ENCODE peak calls at places on chromosomes 2 and 18, in ten cellular contexts. N is spleen, E is IMR-90, Z is AG10803, H is left lung, B is fibroblast of lung, O is AG04450, K is upper lobe of right lung, L is DND-41, S is colonic mucosa. X is an unnamed sample.

GRCh38 chr2:70703900-70704549 is 64.0 kb downstream of the ADD2 start:
- DNase-seq in K (no peak), B (peak), E (no peak), Z (peak), S (no peak), H (no peak), L (no peak), O (no peak), N (no peak), X (no peak)

GRCh38 chr18:22846088-22846683 is 86.9 kb upstream of the RBBP8 start:
- DNase-seq in E (peak), S (no peak), H (no peak), L (no peak), B (peak), N (no peak), O (no peak), K (no peak), Z (peak), X (no peak)

GRCh38 chr2:31319391-31320175 is 85.6 kb downstream of the EHD3 start:
- DNase-seq in L (peak), S (peak), B (no peak), H (peak), Z (peak), N (no peak), E (peak), O (peak), K (no peak), X (peak)

GRCh38 chr2:30710016-30710415 is 97.2 kb downstream of the CAPN13 start:
- DNase-seq in O (no peak), H (no peak), B (no peak), S (no peak), N (no peak), Z (no peak), E (no peak), K (peak), L (no peak), X (no peak)

GRCh38 chr2:168929031-168929430 is 27.9 kb downstream of the G6PC2 start:
- DNase-seq in B (peak), N (no peak), H (no peak), E (no peak), O (no peak), Z (no peak), L (no peak), K (no peak), S (no peak), X (no peak)

GRCh38 chr2:58734365-58734764 is 493.2 kb upstream of the FANCL start:
- DNase-seq in S (no peak), L (no peak), Z (no peak), K (no peak), B (peak), E (peak), O (no peak), N (no peak), H (no peak), X (no peak)

GRCh38 chr2:136572335-136572734 is 193.0 kb upstream of the THSD7B start:
- DNase-seq in Z (no peak), E (no peak), N (no peak), B (no peak), S (no peak), H (no peak), L (no peak), O (no peak), K (no peak), X (no peak)

GRCh38 chr18:75130591-75131274 is 78.2 kb downstream of the PTGR3 start:
- DNase-seq in H (no peak), S (peak), K (no peak), E (peak), N (peak), B (no peak), Z (no peak), L (no peak), O (no peak), X (no peak)

GRCh38 chr2:8202139-8202538 is 479.7 kb upstream of the ID2 start:
- DNase-seq in E (no peak), H (no peak), L (no peak), O (no peak), Z (no peak), B (peak), K (no peak), S (no peak), N (no peak), X (no peak)

GRCh38 chr2:206084468-206084869 is 1.5 kb downstream of the INO80D start:
- DNase-seq in B (peak), L (peak), K (peak), O (peak), N (peak), H (peak), S (peak), E (peak), Z (peak), X (peak)

GRCh38 chr2:237269121-237269875 is 144.7 kb downstream of the COL6A3 start:
- DNase-seq in B (no peak), N (no peak), E (peak), O (no peak), Z (no peak), K (no peak), H (no peak), L (no peak), S (no peak), X (no peak)

GRCh38 chr2:86790828-86791561 is at the start of gene CD8A:
- DNase-seq in B (no peak), Z (peak), N (peak), H (no peak), S (no peak), L (no peak), K (no peak), O (no peak), E (peak), X (peak)

GRCh38 chr2:209636066-209636465 is 135.6 kb upstream of the UNC80 start:
- DNase-seq in Z (no peak), E (no peak), S (no peak), L (no peak), O (no peak), K (no peak), H (no peak), B (peak), N (no peak), X (no peak)

GRCh38 chr2:153476491-153477095 is 2.0 kb downstream of the RPRM start:
- DNase-seq in S (no peak), B (no peak), L (no peak), E (no peak), H (no peak), O (no peak), Z (no peak), K (no peak), N (no peak), X (no peak)

DNA sequence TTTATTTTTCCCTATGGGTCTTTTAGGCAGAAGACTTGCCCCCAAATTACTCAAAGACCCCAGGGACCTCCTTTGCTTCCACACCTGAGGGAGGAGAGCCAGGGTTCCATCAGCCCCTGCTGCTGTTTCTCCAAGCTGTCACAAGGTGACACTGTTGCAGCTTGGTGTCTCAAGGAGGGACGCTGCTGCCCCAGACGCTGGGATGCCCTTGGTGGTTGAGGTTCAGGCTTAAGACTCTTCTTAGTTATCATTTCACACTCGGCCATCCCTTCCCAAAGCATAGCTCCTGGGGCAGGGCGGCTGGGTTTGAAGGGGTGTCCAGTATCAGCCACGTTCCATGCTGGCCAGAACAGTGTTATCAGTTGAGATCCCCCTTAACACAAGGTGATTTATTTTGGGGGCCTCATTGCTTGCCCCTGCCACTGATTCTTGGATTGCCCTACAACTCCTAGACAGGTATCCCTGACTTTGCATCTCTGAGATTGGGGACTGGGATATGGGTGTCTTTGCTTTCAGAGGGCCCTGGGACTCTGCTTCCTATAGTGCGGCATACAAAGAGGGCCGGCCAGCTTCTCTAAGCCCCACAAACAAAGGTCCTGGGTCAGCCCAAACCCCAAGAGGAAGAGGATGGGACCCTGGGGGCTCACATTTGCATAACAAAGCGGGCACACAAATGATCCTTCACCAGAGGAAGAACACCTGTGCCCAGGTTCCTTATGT is 22.7 kb downstream of the GPR55 start:
- DNase-seq in B (peak), Z (peak), O (peak), N (peak), S (peak), K (peak), L (peak), H (no peak), E (peak), X (peak)
- TF ChIP-seq CTCF in B (peak), Z (peak), O (peak), N (peak), S (peak), K (peak), L (peak), H (peak), E (peak), X (peak)

GRCh38 chr2:127810156-127810636 is 775 bp downstream of the WDR33 start:
- DNase-seq in E (peak), O (no peak), K (no peak), N (no peak), S (peak), B (peak), H (no peak), L (no peak), Z (peak), X (no peak)
- TF ChIP-seq CTCF in E (no peak), O (no peak), K (no peak), N (no peak), S (no peak), B (no peak), H (no peak), L (no peak), Z (peak), X (no peak)

GRCh38 chr18:50662177-50662576 is 102.3 kb downstream of the MAPK4 start:
- DNase-seq in B (no peak), O (no peak), K (no peak), Z (no peak), N (no peak), H (no peak), S (peak), E (peak), L (no peak), X (no peak)
- TF ChIP-seq CTCF in B (no peak), O (peak), K (peak), Z (peak), N (no peak), H (peak), S (peak), E (peak), L (peak), X (peak)

GRCh38 chr2:60963176-60963575 is 54.3 kb upstream of the PEX13 start:
- DNase-seq in Z (no peak), O (no peak), S (no peak), B (no peak), L (no peak), K (no peak), E (no peak), N (no peak), H (no peak), X (no peak)
- TF ChIP-seq CTCF in Z (no peak), O (no peak), S (no peak), B (no peak), L (no peak), K (no peak), E (no peak), N (no peak), H (no peak), X (no peak)

GRCh38 chr2:174634130-174635014 is 36.8 kb upstream of the WIPF1 start:
- DNase-seq in L (peak), Z (peak), N (peak), K (peak), S (no peak), H (peak), B (no peak), O (no peak), E (peak), X (peak)

GRCh38 chr2:174635015-174635593 is 37.5 kb upstream of the WIPF1 start:
- DNase-seq in Z (peak), E (no peak), O (no peak), K (no peak), S (no peak), H (no peak), L (peak), N (peak), B (no peak), X (no peak)

GRCh38 chr2:174631009-174631981 is 33.7 kb upstream of the WIPF1 start:
- DNase-seq in B (peak), K (no peak), Z (peak), H (no peak), O (peak), S (no peak), E (peak), L (no peak), N (no peak), X (no peak)

GRCh38 chr2:174633621-174633927 is 36.0 kb upstream of the WIPF1 start:
- DNase-seq in H (no peak), N (peak), S (no peak), B (no peak), O (no peak), K (no peak), L (peak), Z (peak), E (no peak), X (no peak)

DNA sequence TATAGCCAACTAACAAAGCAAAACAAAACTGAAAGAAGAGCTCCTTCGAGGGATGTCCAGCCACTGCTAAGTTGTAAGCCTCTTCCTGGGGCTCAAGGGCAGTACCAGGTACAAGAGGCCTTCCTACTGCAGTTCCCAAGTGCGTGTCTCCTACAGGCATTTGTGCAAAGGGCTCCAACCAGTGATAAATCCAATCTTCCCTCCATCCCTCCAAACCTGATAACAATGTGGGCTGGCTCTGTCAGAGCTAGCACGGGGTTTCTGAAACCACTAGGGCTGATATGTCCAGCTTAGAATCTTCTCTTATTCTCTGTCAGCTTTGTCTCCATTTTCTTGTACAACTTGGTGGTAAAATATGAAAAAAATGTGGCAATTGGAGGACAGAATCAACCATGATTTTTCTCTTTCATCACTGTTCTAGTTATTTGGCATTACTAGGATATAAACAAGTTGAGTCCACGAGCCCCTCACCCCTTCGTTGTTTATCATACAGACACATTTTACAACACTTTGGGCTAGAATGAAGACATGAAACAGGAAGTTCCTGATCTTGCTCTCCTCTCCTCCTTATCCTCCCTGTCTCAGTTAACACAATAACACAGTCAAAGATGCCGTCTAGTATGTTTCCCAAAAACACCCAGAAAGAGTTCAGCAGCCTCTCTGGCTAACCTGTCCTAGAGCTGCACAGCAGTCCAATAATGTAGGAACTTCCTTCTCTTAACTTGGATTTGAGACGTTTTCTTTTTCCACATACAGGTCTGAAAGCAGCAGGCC is 35.4 kb upstream of the WIPF1 start:
- DNase-seq in K (no peak), S (no peak), Z (peak), E (no peak), O (no peak), B (peak), L (peak), H (no peak), N (no peak), X (no peak)
- TF ChIP-seq CTCF in K (no peak), S (no peak), Z (peak), E (no peak), O (no peak), B (no peak), L (no peak), H (no peak), N (no peak), X (no peak)

DNA sequence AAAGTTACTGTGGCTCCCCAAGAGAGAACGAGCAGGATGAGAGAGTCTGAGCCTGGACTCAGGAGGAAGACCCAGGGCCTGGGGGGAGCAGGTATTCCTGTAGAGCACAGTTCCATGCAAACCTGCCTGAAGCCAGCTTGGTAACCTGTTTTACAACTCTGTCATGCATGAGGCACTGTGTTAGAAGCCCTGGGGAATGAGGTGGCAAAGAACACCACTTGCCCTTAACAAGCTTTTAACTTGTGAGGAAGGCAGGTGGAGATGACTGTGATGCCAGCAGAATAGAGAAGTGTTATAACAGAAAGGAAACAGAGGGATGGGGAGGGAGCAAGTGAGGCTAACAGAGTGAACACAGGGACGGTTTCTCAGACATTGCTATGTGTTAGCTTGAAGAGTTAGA is 11.4 kb upstream of the IL1A start:
- DNase-seq in Z (no peak), E (no peak), K (no peak), O (no peak), S (no peak), N (no peak), B (no peak), L (no peak), H (no peak), X (no peak)
- TF ChIP-seq CTCF in Z (no peak), E (no peak), K (no peak), O (no peak), S (no peak), N (no peak), B (no peak), L (no peak), H (no peak), X (no peak)

GRCh38 chr2:182784777-182785176 is 68.7 kb downstream of the DNAJC10 start:
- DNase-seq in S (no peak), Z (peak), O (no peak), K (no peak), L (no peak), N (no peak), B (peak), H (no peak), E (peak), X (no peak)
- TF ChIP-seq CTCF in S (peak), Z (peak), O (peak), K (peak), L (peak), N (no peak), B (peak), H (peak), E (peak), X (peak)

GRCh38 chr2:24783641-24784040 is 9.6 kb downstream of the PTRHD1 start:
- DNase-seq in H (no peak), B (no peak), L (no peak), O (no peak), N (no peak), K (no peak), E (no peak), S (no peak), Z (no peak), X (no peak)

GRCh38 chr2:24792542-24792873 is 683 bp downstream of the PTRHD1 start:
- DNase-seq in Z (no peak), H (no peak), E (no peak), N (no peak), L (no peak), S (no peak), K (no peak), O (no peak), B (no peak), X (no peak)

GRCh38 chr2:24791452-24791851 is 1.7 kb downstream of the PTRHD1 start:
- DNase-seq in Z (no peak), B (no peak), L (no peak), S (no peak), H (no peak), N (no peak), K (no peak), O (no peak), E (no peak), X (no peak)

GRCh38 chr2:24785704-24786321 is 7.4 kb downstream of the PTRHD1 start:
- DNase-seq in B (no peak), E (no peak), L (no peak), S (no peak), O (no peak), N (no peak), K (no peak), Z (no peak), H (peak), X (no peak)

GRCh38 chr2:24787532-24787931 is 5.7 kb downstream of the PTRHD1 start:
- DNase-seq in B (no peak), E (no peak), S (no peak), O (no peak), H (no peak), N (no peak), Z (no peak), K (no peak), L (no peak), X (no peak)
- TF ChIP-seq CTCF in B (no peak), E (no peak), S (no peak), O (no peak), H (no peak), N (no peak), Z (no peak), K (no peak), L (no peak), X (no peak)

GRCh38 chr2:84022810-84023431 is 436.2 kb downstream of the SUCLG1 start:
- DNase-seq in N (no peak), B (peak), H (no peak), K (no peak), Z (peak), O (peak), E (peak), S (peak), L (peak), X (peak)
- TF ChIP-seq CTCF in N (peak), B (peak), H (peak), K (peak), Z (peak), O (peak), E (peak), S (peak), L (peak), X (peak)